ENCODE peak calls at places on chromosomes 7 and 10, in nine cellular contexts. K is BJ; L is neural progenitor cell; Y is aorta; H is choroid plexus epithelial cell; E is dorsolateral prefrontal cortex; O is tibial artery; W is kidney; S is naive thymus-derived CD4-positive, alpha-beta T cell. G is an unnamed sample.

GRCh38 chr7:128076831-128077271 is 45.6 kb upstream of the LRRC4 start:
- DNase-seq in K (no peak), S (no peak), H (peak), W (peak), L (peak), O (no peak), Y (no peak), E (peak), G (no peak)

GRCh38 chr10:24726626-24727025 is 2.9 kb upstream of the ARHGAP21 start:
- DNase-seq in S (no peak), H (no peak), W (no peak), E (no peak), O (no peak), L (no peak), Y (no peak), K (no peak), G (no peak)

GRCh38 chr7:134515569-134516468 is 11.5 kb upstream of the AKR1B10 start:
- DNase-seq in K (peak), H (peak), O (no peak), L (no peak), E (no peak), Y (no peak), S (no peak), W (no peak), G (no peak)

GRCh38 chr7:102220929-102221850 is 65.5 kb upstream of the SH2B2 start:
- DNase-seq in H (peak), O (no peak), Y (no peak), L (no peak), K (no peak), W (no peak), S (no peak), E (no peak), G (no peak)

GRCh38 chr10:89256338-89256737 is 4.8 kb upstream of the LIPA start:
- DNase-seq in K (no peak), H (no peak), S (no peak), W (no peak), Y (no peak), O (no peak), L (no peak), E (no peak), G (no peak)

GRCh38 chr7:128264477-128264876 is 23.4 kb downstream of the LEP start:
- DNase-seq in L (no peak), H (no peak), K (no peak), E (no peak), W (no peak), O (no peak), Y (no peak), S (no peak), G (no peak)

GRCh38 chr7:116500071-116500853 is 724 bp downstream of the CAV2 start:
- DNase-seq in E (no peak), S (no peak), H (peak), W (no peak), L (peak), K (no peak), Y (peak), O (peak), G (peak)

GRCh38 chr10:113691381-113691780 is 11.7 kb downstream of the CASP7 start:
- DNase-seq in Y (no peak), L (no peak), K (no peak), S (no peak), O (no peak), H (no peak), W (no peak), E (no peak), G (no peak)

GRCh38 chr7:74453321-74454011 is at the start of gene GTF2IRD1:
- DNase-seq in H (peak), O (peak), S (peak), Y (peak), K (no peak), L (peak), E (peak), W (peak), G (peak)

GRCh38 chr10:103752680-103753248 is 102.6 kb downstream of the SH3PXD2A start:
- DNase-seq in W (no peak), L (peak), S (no peak), O (no peak), E (no peak), K (no peak), H (no peak), Y (no peak), G (peak)

GRCh38 chr7:24972166-24972477 is 7.9 kb downstream of the OSBPL3 start:
- DNase-seq in S (no peak), H (no peak), W (no peak), O (no peak), E (no peak), K (no peak), Y (no peak), L (no peak), G (no peak)

GRCh38 chr10:75417522-75417927 is 13.9 kb upstream of the LRMDA start:
- DNase-seq in S (no peak), K (no peak), Y (no peak), O (no peak), L (peak), E (no peak), W (no peak), H (no peak), G (peak)

GRCh38 chr7:16318989-16319915 is 102.1 kb downstream of the CRPPA start:
- DNase-seq in W (no peak), O (no peak), K (no peak), L (no peak), Y (no peak), H (peak), S (no peak), E (no peak), G (no peak)

GRCh38 chr7:84939888-84940287 is 247.0 kb downstream of the SEMA3D start:
- DNase-seq in K (no peak), S (no peak), O (no peak), Y (no peak), H (no peak), E (no peak), W (peak), L (no peak), G (no peak)

GRCh38 chr10:121426307-121426706 is 171.9 kb downstream of the FGFR2 start:
- DNase-seq in S (no peak), Y (no peak), K (no peak), H (no peak), W (no peak), E (no peak), L (no peak), O (peak), G (peak)

GRCh38 chr7:12389089-12389700 is 14.5 kb downstream of the VWDE start:
- DNase-seq in W (no peak), E (peak), Y (no peak), S (peak), K (peak), O (no peak), L (peak), H (peak), G (peak)

GRCh38 chr10:62457598-62457997 is 83.4 kb downstream of the ZNF365 start:
- DNase-seq in L (no peak), H (no peak), K (no peak), W (no peak), E (no peak), S (no peak), O (no peak), Y (no peak), G (no peak)

GRCh38 chr10:75407296-75407715 is 5.7 kb upstream of the ZNF503 start:
- DNase-seq in L (peak), E (no peak), O (no peak), H (no peak), W (peak), Y (no peak), S (no peak), K (no peak), G (peak)

GRCh38 chr7:101168412-101169049 is 3.2 kb upstream of the VGF start:
- DNase-seq in Y (no peak), H (no peak), E (no peak), S (no peak), L (no peak), K (no peak), O (no peak), W (no peak), G (peak)

GRCh38 chr10:119006451-119007210 is 22.9 kb upstream of the NANOS1 start:
- DNase-seq in S (no peak), E (no peak), L (no peak), Y (peak), W (no peak), K (peak), H (peak), O (peak), G (no peak)

GRCh38 chr7:33692956-33693355 is 212.4 kb upstream of the BMPER start:
- DNase-seq in K (peak), O (no peak), L (no peak), Y (no peak), E (no peak), S (no peak), H (peak), W (no peak), G (no peak)

GRCh38 chr10:119135517-119135890 is 30.0 kb downstream of the SFXN4 start:
- DNase-seq in O (no peak), L (no peak), S (no peak), H (peak), E (no peak), Y (no peak), W (no peak), K (no peak), G (no peak)

GRCh38 chr10:3484306-3485187 is 300.5 kb downstream of the KLF6 start:
- DNase-seq in Y (no peak), L (no peak), S (no peak), E (no peak), K (no peak), H (peak), O (no peak), W (no peak), G (no peak)

GRCh38 chr7:39429421-39429820 is 136.8 kb upstream of the YAE1 start:
- DNase-seq in S (no peak), E (no peak), K (no peak), H (no peak), W (no peak), Y (no peak), O (no peak), L (no peak), G (no peak)

GRCh38 chr7:128190051-128190640 is 50.9 kb upstream of the LEP start:
- DNase-seq in Y (no peak), K (no peak), H (no peak), L (no peak), S (no peak), E (peak), O (no peak), W (no peak), G (no peak)

GRCh38 chr7:92639213-92639896 is 49.2 kb upstream of the FAM133B start:
- DNase-seq in Y (no peak), O (no peak), H (no peak), K (no peak), W (no peak), S (no peak), E (no peak), L (no peak), G (no peak)

GRCh38 chr7:143343596-143343995 is 18.9 kb downstream of the FAM131B start:
- DNase-seq in L (no peak), E (no peak), K (no peak), S (no peak), O (no peak), W (no peak), Y (no peak), H (no peak), G (no peak)

DNA sequence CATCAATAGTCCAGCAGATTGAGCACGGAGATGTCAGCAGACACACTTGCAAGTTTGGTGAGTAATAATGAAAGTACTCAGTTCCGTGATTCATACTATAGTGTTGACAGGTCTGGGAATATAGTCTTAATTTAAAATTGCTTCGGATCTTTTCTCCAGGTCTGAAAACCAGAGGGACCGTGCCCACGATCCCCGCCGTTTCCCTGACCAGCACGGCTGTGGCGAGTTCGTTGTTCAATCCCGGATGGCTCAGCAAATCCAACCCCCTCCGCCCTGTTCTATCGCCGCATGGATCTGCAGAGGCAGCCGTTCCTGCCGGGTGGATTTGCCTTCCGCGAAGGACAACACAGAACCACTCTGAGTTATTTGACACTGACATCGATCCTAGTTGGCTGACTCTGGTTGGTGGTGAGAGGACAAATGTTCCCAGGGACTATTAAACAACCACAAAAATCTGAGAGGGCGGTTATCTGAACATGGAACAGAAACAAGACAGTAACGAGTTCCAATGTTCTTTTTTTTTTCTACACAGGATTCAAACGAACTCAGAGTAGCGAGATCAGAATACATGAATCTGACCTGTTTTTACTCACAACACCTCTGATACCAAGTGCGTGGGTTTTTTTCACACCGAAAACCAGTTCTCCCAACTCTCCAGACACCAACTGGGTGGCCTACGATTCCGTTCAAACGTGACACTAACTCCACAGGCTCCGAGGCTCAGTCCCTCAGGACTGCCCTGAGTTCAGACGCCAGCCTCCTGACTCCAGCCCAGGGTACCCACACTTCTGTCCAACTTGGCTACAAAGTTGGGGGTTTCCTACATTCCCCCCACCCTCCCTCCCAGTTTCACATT is 52.7 kb downstream of the RBM17 start:
- DNase-seq in E (no peak), L (no peak), O (no peak), Y (peak), K (peak), S (no peak), H (peak), W (peak), G (peak)
- H3K4me3 ChIP-seq in E (peak), L (no peak), O (peak), Y (peak), K (peak), S (peak), H (peak), W (peak), G (no peak)

GRCh38 chr10:79380918-79381775 is 33.9 kb downstream of the PPIF start:
- DNase-seq in L (no peak), Y (peak), O (peak), H (no peak), K (no peak), W (peak), E (no peak), S (no peak), G (peak)

GRCh38 chr10:79378647-79379511 is 31.6 kb downstream of the PPIF start:
- DNase-seq in E (no peak), Y (peak), O (peak), W (peak), H (no peak), K (no peak), S (no peak), L (no peak), G (no peak)

GRCh38 chr10:79378383-79378646 is 31.0 kb downstream of the PPIF start:
- DNase-seq in K (no peak), W (no peak), O (no peak), Y (peak), S (no peak), E (no peak), L (no peak), H (no peak), G (no peak)

GRCh38 chr10:79380125-79380917 is 33.1 kb downstream of the PPIF start:
- DNase-seq in O (peak), H (peak), K (peak), S (no peak), Y (peak), L (no peak), W (peak), E (no peak), G (no peak)

GRCh38 chr10:79379512-79380124 is 32.3 kb downstream of the PPIF start:
- DNase-seq in E (no peak), W (peak), O (peak), S (no peak), H (no peak), Y (peak), L (no peak), K (no peak), G (peak)
- H3K4me3 ChIP-seq in E (no peak), W (no peak), O (no peak), S (no peak), H (no peak), Y (no peak), L (no peak), K (no peak), G (no peak)

DNA sequence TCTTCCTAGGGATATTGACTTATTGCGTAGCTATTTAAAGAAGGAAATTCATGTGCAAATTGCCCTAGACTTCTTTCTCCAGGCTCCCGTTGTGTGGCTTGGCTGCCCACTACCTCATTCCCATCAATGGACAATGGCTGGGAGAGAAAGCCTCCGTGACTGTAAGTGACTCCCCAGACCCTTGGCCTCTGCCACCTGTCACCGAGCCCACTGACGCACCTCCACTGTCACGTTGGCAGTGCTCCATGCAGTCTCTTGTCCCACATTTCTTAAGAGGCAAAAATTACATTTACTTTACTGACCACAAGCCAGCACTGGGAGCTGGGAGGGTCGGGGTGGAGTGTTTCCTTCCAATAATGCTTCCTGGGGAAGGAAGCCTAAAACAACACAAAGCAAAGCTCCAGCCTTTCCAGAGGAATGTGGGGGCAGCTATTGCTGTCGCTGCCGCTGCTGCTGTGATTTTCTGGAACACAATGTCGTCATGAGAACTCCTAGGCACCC is 89.7 kb upstream of the STEAP1B start:
- DNase-seq in K (no peak), H (peak), O (peak), L (peak), W (peak), E (no peak), Y (peak), S (no peak), G (no peak)
- H3K4me3 ChIP-seq in K (no peak), H (no peak), O (peak), L (no peak), W (no peak), E (no peak), Y (peak), S (no peak), G (no peak)

GRCh38 chr10:110217609-110218008 is 10.2 kb downstream of the MXI1 start:
- DNase-seq in L (no peak), E (no peak), O (no peak), W (no peak), H (no peak), K (no peak), Y (no peak), S (no peak), G (no peak)
- H3K4me3 ChIP-seq in L (no peak), E (no peak), O (no peak), W (no peak), H (no peak), K (no peak), Y (no peak), S (no peak), G (no peak)

DNA sequence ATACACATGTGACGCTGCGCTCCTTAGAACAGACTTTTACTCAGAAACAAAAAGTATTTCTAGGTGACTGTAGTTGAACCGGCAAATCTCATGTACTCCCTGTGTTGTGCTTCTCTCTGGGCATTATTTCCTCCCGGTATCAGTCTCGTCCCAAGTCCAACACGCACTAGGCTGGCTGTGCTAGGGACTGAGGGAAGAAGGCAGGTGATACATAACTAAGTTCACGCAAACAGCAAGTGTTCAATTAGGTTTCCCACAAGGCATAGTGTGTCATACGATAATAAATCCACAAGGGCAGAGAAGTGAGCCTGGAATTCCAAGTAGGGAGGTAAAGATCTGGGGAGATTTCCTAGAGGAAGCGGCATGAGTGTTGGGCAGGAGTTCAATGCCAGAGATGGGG is 20.4 kb downstream of the FAM53B start:
- DNase-seq in E (no peak), L (no peak), K (no peak), O (no peak), S (no peak), W (no peak), Y (no peak), H (no peak), G (no peak)
- H3K4me3 ChIP-seq in E (no peak), L (no peak), K (no peak), O (no peak), S (no peak), W (no peak), Y (no peak), H (no peak), G (no peak)

GRCh38 chr7:952548-953441 is 1.7 kb downstream of the ADAP1 start:
- DNase-seq in O (peak), K (no peak), Y (peak), S (no peak), W (peak), E (no peak), H (no peak), L (peak), G (peak)
- H3K4me3 ChIP-seq in O (no peak), K (no peak), Y (no peak), S (no peak), W (peak), E (peak), H (no peak), L (no peak), G (no peak)

GRCh38 chr7:19145429-19146201 is 394 bp upstream of the FERD3L start:
- DNase-seq in O (no peak), L (peak), E (no peak), H (no peak), Y (no peak), K (no peak), S (no peak), W (peak), G (peak)
- H3K4me3 ChIP-seq in O (no peak), L (peak), E (peak), H (no peak), Y (no peak), K (no peak), S (no peak), W (no peak), G (peak)

GRCh38 chr7:155460926-155461613 is 3.1 kb downstream of the EN2 start:
- DNase-seq in W (peak), S (no peak), O (no peak), E (no peak), L (no peak), Y (no peak), K (no peak), H (no peak), G (peak)
- H3K4me3 ChIP-seq in W (no peak), S (no peak), O (no peak), E (no peak), L (no peak), Y (no peak), K (no peak), H (no peak), G (no peak)

DNA sequence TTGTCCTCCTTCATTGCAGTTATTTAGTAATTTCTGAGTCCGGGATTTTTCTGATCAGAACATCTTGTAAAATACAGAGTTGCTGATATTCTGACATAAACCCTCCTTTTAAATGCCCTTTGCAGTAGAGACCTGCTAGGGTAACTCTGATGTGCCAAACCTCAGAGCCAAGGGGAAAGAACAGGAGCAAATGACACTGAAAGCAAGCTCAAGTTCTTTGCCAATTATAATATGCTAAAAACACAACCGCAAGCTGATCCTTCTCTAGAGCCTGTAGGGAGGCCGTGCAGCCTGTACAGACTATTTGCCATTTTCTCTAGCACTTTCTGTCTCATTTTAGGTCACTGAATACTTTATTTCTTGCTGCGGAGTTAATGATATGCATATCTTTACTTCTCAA is 240.4 kb downstream of the CAMK1D start:
- DNase-seq in H (no peak), S (no peak), E (no peak), Y (no peak), L (no peak), O (no peak), W (no peak), K (no peak), G (no peak)
- H3K4me3 ChIP-seq in H (no peak), S (no peak), E (no peak), Y (no peak), L (no peak), O (no peak), W (no peak), K (no peak), G (no peak)

GRCh38 chr7:98354052-98354451 is 46.8 kb downstream of the BAIAP2L1 start:
- DNase-seq in K (no peak), W (no peak), L (no peak), O (no peak), Y (no peak), S (no peak), E (no peak), H (no peak), G (no peak)
- H3K4me3 ChIP-seq in K (no peak), W (no peak), L (no peak), O (no peak), Y (no peak), S (no peak), E (no peak), H (no peak), G (no peak)